ENCODE peak calls at places on chromosome 9, in seven cellular contexts. W, Z, L, D, F, B and M are unnamed samples.

GRCh38 chr9:107638496-107638895 is 148.9 kb upstream of the KLF4 start:
- DNase-seq in W (no peak), Z (no peak), L (no peak), D (no peak), F (no peak), B (no peak), M (no peak)

GRCh38 chr9:123611228-123611627 is 255.2 kb downstream of the CRB2 start:
- DNase-seq in W (no peak), Z (no peak), L (no peak), D (no peak), F (peak), B (no peak), M (no peak)

GRCh38 chr9:13786131-13786530 is 506.6 kb upstream of the MPDZ start:
- DNase-seq in W (peak), Z (no peak), L (no peak), D (no peak), F (peak), B (no peak), M (no peak)

GRCh38 chr9:111857555-111858211 is 38.9 kb upstream of the UGCG start:
- DNase-seq in W (no peak), Z (no peak), L (peak), D (no peak), F (no peak), B (peak), M (peak)

GRCh38 chr9:38371495-38371894 is 21.0 kb upstream of the ALDH1B1 start:
- DNase-seq in W (peak), Z (peak), L (peak), D (peak), F (peak), B (peak), M (peak)

GRCh38 chr9:114002986-114003740 is 74.9 kb downstream of the AMBP start:
- DNase-seq in W (peak), Z (no peak), L (no peak), D (no peak), F (peak), B (no peak), M (no peak)

GRCh38 chr9:123343428-123344272 is 12.3 kb upstream of the CRB2 start:
- DNase-seq in W (peak), Z (no peak), L (peak), D (no peak), F (peak), B (no peak), M (no peak)

GRCh38 chr9:127661342-127661741 is 45.4 kb upstream of the CFAP157 start:
- DNase-seq in W (no peak), Z (peak), L (no peak), D (no peak), F (no peak), B (no peak), M (no peak)

GRCh38 chr9:69637193-69637592 is 35.0 kb downstream of the APBA1 start:
- DNase-seq in W (peak), Z (no peak), L (no peak), D (no peak), F (peak), B (no peak), M (no peak)

GRCh38 chr9:35616681-35617459 is 1.3 kb downstream of the CD72 start:
- DNase-seq in W (peak), Z (peak), L (peak), D (no peak), F (peak), B (no peak), M (peak)

GRCh38 chr9:86903461-86904010 is 43.8 kb downstream of the GAS1 start:
- DNase-seq in W (no peak), Z (no peak), L (no peak), D (no peak), F (no peak), B (no peak), M (no peak)

GRCh38 chr9:133656211-133657119 is 20.3 kb downstream of the DBH start:
- DNase-seq in W (no peak), Z (no peak), L (peak), D (no peak), F (no peak), B (no peak), M (no peak)

GRCh38 chr9:111613436-111614040 is 14.1 kb upstream of the PTGR1 start:
- DNase-seq in W (no peak), Z (no peak), L (no peak), D (no peak), F (no peak), B (no peak), M (no peak)

GRCh38 chr9:124042168-124042775 is 30.7 kb downstream of the LHX2 start:
- DNase-seq in W (no peak), Z (no peak), L (no peak), D (no peak), F (no peak), B (no peak), M (no peak)

GRCh38 chr9:86201474-86202337 is 57.8 kb downstream of the C9orf153 start:
- DNase-seq in W (no peak), Z (no peak), L (no peak), D (no peak), F (no peak), B (no peak), M (no peak)

GRCh38 chr9:5321058-5321457 is 16.5 kb upstream of the RLN2 start:
- DNase-seq in W (no peak), Z (no peak), L (peak), D (no peak), F (no peak), B (peak), M (no peak)

GRCh38 chr9:72856985-72857631 is 95.7 kb downstream of the ALDH1A1 start:
- DNase-seq in W (peak), Z (peak), L (peak), D (peak), F (peak), B (peak), M (peak)

GRCh38 chr9:93655621-93656425 is 79.4 kb downstream of the PHF2 start:
- DNase-seq in W (no peak), Z (no peak), L (no peak), D (no peak), F (no peak), B (no peak), M (no peak)

GRCh38 chr9:92177591-92177990 is 62.4 kb upstream of the SPTLC1 start:
- DNase-seq in W (no peak), Z (no peak), L (no peak), D (no peak), F (no peak), B (no peak), M (no peak)

GRCh38 chr9:120655005-120655622 is 59.2 kb downstream of the MEGF9 start:
- DNase-seq in W (peak), Z (no peak), L (peak), D (no peak), F (peak), B (peak), M (no peak)

GRCh38 chr9:91163773-91164471 is 197.8 kb downstream of the AUH start:
- DNase-seq in W (no peak), Z (no peak), L (no peak), D (no peak), F (no peak), B (no peak), M (no peak)

GRCh38 chr9:109354190-109354589 is 33.3 kb upstream of the EPB41L4B start:
- DNase-seq in W (no peak), Z (no peak), L (no peak), D (no peak), F (no peak), B (no peak), M (no peak)

GRCh38 chr9:94014845-94015244 is 59.7 kb upstream of the BARX1 start:
- DNase-seq in W (no peak), Z (peak), L (no peak), D (no peak), F (no peak), B (no peak), M (no peak)

GRCh38 chr9:88818495-88819201 is 172.6 kb upstream of the S1PR3 start:
- DNase-seq in W (peak), Z (peak), L (peak), D (no peak), F (peak), B (peak), M (no peak)

GRCh38 chr9:35605336-35606137 is 475 bp downstream of the TESK1 start:
- DNase-seq in W (no peak), Z (peak), L (peak), D (peak), F (no peak), B (no peak), M (peak)

GRCh38 chr9:106074006-106074405 is 379.7 kb downstream of the TMEM38B start:
- DNase-seq in W (no peak), Z (no peak), L (no peak), D (no peak), F (no peak), B (peak), M (no peak)

GRCh38 chr9:130707225-130707976 is 13.8 kb downstream of the EXOSC2 start:
- DNase-seq in W (peak), Z (peak), L (peak), D (peak), F (peak), B (peak), M (peak)

GRCh38 chr9:27059907-27060306 is 49.1 kb upstream of the TEK start:
- DNase-seq in W (no peak), Z (no peak), L (no peak), D (no peak), F (no peak), B (no peak), M (no peak)

GRCh38 chr9:115548826-115549225 is 430.9 kb upstream of the TNC start:
- DNase-seq in W (peak), Z (no peak), L (no peak), D (no peak), F (peak), B (no peak), M (no peak)

GRCh38 chr9:2016411-2017208 is 1.5 kb downstream of the SMARCA2 start:
- DNase-seq in W (peak), Z (peak), L (peak), D (peak), F (peak), B (peak), M (peak)

GRCh38 chr9:98255064-98255577 is 328 bp downstream of the TBC1D2 start:
- DNase-seq in W (peak), Z (peak), L (no peak), D (no peak), F (peak), B (peak), M (no peak)

GRCh38 chr9:95143591-95144561 is 173.6 kb downstream of the FANCC start:
- DNase-seq in W (peak), Z (no peak), L (no peak), D (no peak), F (peak), B (no peak), M (peak)

GRCh38 chr9:132518626-132519025 is 63.8 kb upstream of the BARHL1 start:
- DNase-seq in W (no peak), Z (no peak), L (no peak), D (no peak), F (no peak), B (no peak), M (no peak)

GRCh38 chr9:132514821-132515220 is 67.6 kb upstream of the BARHL1 start:
- DNase-seq in W (no peak), Z (no peak), L (no peak), D (no peak), F (no peak), B (no peak), M (no peak)

GRCh38 chr9:132518151-132518550 is 64.3 kb upstream of the BARHL1 start:
- DNase-seq in W (no peak), Z (no peak), L (no peak), D (no peak), F (no peak), B (no peak), M (no peak)

GRCh38 chr9:132516301-132516700 is 66.1 kb upstream of the BARHL1 start:
- DNase-seq in W (no peak), Z (no peak), L (no peak), D (no peak), F (no peak), B (no peak), M (no peak)

DNA sequence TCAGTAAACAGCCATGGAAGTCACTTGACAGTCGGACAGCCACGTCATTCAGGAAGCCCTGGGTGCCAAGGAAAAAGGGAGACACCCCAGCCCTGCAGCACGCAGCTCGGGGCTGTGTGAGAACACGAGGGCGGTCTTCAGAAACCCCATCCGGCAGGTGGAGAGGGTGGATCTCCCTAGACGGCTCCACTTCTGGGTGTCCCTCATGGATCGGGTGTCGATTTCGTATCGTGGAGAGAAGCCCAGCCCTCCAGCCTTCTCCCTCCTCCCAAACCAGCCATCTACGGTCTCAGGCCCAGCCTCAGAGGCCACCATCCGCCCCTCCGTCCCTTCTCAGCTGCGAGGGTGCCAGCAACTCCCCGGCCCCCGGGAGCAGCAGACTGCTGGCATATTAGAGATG is 65.5 kb upstream of the BARHL1 start:
- DNase-seq in W (no peak), Z (no peak), L (no peak), D (no peak), F (no peak), B (no peak), M (no peak)
- TF ChIP-seq CTCF in W (no peak), Z (no peak), L (no peak), D (no peak), F (no peak), B (no peak), M (no peak)

DNA sequence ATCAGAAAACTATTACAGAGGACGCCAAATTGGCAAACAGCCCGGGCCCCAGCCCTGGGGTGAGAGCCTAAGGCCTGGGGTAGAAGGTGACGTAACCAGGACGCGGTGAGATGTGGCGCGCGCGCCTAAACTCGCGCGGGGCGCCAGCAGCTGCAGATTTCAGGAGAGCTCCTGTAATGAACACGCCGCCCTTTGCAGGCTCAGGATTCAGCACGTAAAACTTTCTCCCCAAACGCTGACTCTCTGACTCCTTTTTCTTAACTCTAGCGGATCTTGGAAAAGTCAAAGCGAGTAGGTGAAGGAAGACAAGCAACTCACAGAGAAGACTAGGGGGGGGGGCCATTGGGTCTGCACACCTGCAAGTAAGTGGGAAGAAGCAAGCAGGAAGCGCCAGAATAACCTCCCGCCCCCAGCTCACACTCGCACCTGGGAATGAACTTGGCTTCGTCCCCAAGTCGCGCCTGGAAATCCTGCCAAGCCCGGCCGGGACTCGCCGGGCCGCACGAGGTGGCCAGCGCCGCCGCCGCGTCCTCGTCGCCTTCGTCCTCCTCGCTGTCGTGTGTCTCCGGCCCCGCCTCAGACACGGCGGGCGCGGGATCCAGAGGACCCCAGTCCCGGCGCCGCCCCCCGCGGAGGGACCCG is 810 bp downstream of the RASEF start:
- DNase-seq in W (peak), Z (peak), L (peak), D (no peak), F (peak), B (peak), M (peak)
- TF ChIP-seq EZH2 in W (no peak), Z (no peak), L (no peak), D (no peak), F (no peak), B (no peak), M (peak)

DNA sequence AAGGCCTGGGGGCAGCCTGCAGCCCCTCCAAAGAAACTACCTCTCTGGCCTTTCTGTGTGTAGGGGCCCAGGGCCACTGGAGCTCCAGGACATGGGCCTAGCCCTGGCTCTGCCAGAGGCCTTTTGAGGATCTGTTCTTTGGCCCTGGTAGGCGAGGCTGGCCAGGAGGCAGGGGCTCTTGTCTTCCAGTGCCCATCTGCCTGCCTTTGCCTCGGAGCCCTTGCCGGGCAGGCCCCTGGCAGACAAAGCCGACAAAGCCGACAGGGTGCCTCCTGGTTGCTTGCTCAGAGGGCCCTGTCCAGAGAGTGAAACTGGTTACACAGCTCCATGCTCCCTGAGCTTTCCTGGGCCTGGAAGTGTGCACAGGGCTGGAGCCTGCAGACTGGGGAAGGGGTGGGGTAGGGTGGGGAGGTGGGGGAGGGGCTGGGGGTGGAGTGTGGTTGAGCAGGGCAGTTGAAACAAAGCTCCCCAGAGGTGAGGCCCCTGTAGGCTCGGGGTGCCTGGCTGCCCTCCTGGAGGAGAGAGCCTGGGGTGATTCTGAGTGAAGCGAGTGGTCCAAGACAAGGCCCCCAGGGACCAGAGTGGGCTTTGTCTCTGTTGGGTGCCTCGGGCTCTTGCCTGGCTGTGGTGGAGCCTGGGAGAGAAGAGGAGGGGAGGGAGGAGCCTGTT is 29.3 kb downstream of the PTPA start:
- DNase-seq in W (peak), Z (peak), L (peak), D (peak), F (peak), B (peak), M (peak)
- H2AFZ ChIP-seq in W (no peak), Z (no peak), L (no peak), D (peak), F (no peak), B (no peak), M (no peak)

GRCh38 chr9:10274983-10275382 is 337.8 kb downstream of the PTPRD start:
- DNase-seq in W (no peak), Z (no peak), L (no peak), D (no peak), F (no peak), B (no peak), M (no peak)
- TF ChIP-seq CTCF in W (no peak), Z (peak), L (peak), D (peak), F (peak), B (peak), M (peak)

GRCh38 chr9:7239708-7240107 is 481.9 kb downstream of the KDM4C start:
- DNase-seq in W (no peak), Z (peak), L (no peak), D (no peak), F (no peak), B (no peak), M (no peak)

GRCh38 chr9:7240569-7241311 is 483.0 kb downstream of the KDM4C start:
- DNase-seq in W (no peak), Z (no peak), L (no peak), D (no peak), F (no peak), B (no peak), M (no peak)

GRCh38 chr9:7242126-7242525 is 484.4 kb downstream of the KDM4C start:
- DNase-seq in W (no peak), Z (no peak), L (no peak), D (no peak), F (no peak), B (no peak), M (no peak)

GRCh38 chr9:7243838-7244237 is 486.1 kb downstream of the KDM4C start:
- DNase-seq in W (no peak), Z (no peak), L (no peak), D (no peak), F (no peak), B (no peak), M (no peak)

GRCh38 chr9:7241694-7242093 is 483.9 kb downstream of the KDM4C start:
- DNase-seq in W (no peak), Z (no peak), L (no peak), D (no peak), F (no peak), B (no peak), M (no peak)
- TF ChIP-seq EZH2 in W (no peak), Z (no peak), L (no peak), D (no peak), F (no peak), B (no peak), M (no peak)

GRCh38 chr9:20305457-20305856 is 316.8 kb downstream of the MLLT3 start:
- DNase-seq in W (no peak), Z (no peak), L (no peak), D (no peak), F (no peak), B (no peak), M (no peak)

GRCh38 chr9:20302229-20302628 is 320.1 kb downstream of the MLLT3 start:
- DNase-seq in W (no peak), Z (no peak), L (no peak), D (no peak), F (no peak), B (no peak), M (no peak)

GRCh38 chr9:20303066-20303465 is 319.2 kb downstream of the MLLT3 start:
- DNase-seq in W (no peak), Z (no peak), L (no peak), D (no peak), F (no peak), B (no peak), M (no peak)

GRCh38 chr9:20300430-20301115 is 321.7 kb downstream of the MLLT3 start:
- DNase-seq in W (no peak), Z (no peak), L (no peak), D (no peak), F (no peak), B (no peak), M (no peak)

DNA sequence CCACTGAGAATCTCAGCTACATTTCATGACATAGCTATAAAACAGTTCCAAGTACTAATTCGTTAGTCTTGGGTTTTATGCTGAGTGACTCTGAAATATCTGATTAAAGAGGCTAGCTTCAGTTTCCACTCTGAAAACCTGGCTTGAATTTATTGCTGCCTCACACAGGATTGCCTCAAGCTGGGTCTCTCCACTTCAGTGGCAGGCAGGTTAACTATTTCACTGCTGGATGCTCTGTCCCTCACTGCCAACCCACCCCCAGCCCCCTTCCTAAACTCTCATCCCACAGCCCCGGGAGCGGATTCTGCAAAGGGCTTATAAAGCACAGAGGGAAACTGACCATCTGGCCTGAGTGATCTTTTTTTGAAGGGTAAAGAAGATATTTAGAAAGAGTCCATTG is 318.3 kb downstream of the MLLT3 start:
- DNase-seq in W (no peak), Z (no peak), L (no peak), D (no peak), F (no peak), B (no peak), M (no peak)
- H2AFZ ChIP-seq in W (no peak), Z (peak), L (no peak), D (no peak), F (no peak), B (no peak), M (no peak)